ENCODE peak calls at places on chromosomes 4 and X, in four cellular contexts. J, C, D and L are unnamed samples.

GRCh38 chrX:138938003-138938402 is 226.5 kb upstream of the FGF13 start:
- DNase-seq in D (no peak), J (no peak), C (no peak), L (no peak)

GRCh38 chr4:15902741-15903140 is 35.8 kb downstream of the FGFBP1 start:
- DNase-seq in D (no peak), C (no peak), J (no peak), L (no peak)

GRCh38 chr4:93394488-93395185 is 433.9 kb upstream of the ATOH1 start:
- DNase-seq in D (no peak), J (no peak), C (no peak), L (no peak)

GRCh38 chr4:148204892-148205291 is 237.3 kb downstream of the NR3C2 start:
- DNase-seq in C (no peak), J (no peak), D (no peak), L (no peak)

GRCh38 chrX:8748855-8749254 is 16.9 kb upstream of the ANOS1 start:
- DNase-seq in C (peak), D (no peak), J (peak), L (no peak)

GRCh38 chrX:119512145-119512800 is 44.0 kb downstream of the SLC25A5 start:
- DNase-seq in D (peak), J (peak), C (peak), L (peak)

GRCh38 chr4:47391256-47391655 is 72.2 kb downstream of the COMMD8 start:
- DNase-seq in D (no peak), J (no peak), C (no peak), L (no peak)

GRCh38 chr4:36399762-36400353 is 118.4 kb downstream of the DTHD1 start:
- DNase-seq in D (no peak), C (no peak), J (peak), L (no peak)

GRCh38 chrX:9928083-9928482 is 39.1 kb upstream of the CLDN34 start:
- DNase-seq in D (no peak), J (peak), C (no peak), L (peak)

GRCh38 chrX:40877869-40878268 is 142.5 kb upstream of the MED14 start:
- DNase-seq in J (peak), C (no peak), D (no peak), L (no peak)

GRCh38 chr4:182925298-182925738 is 8.1 kb upstream of the DCTD start:
- DNase-seq in D (peak), C (peak), J (peak), L (peak)

GRCh38 chr4:5054532-5054931 is 3.3 kb downstream of the STK32B start:
- DNase-seq in C (no peak), D (no peak), J (no peak), L (no peak)

GRCh38 chrX:78388663-78389062 is 61.3 kb upstream of the CYSLTR1 start:
- DNase-seq in J (no peak), D (no peak), C (no peak), L (no peak)

GRCh38 chr4:71882113-71882512 is 98.2 kb upstream of the GC start:
- DNase-seq in J (no peak), C (no peak), D (no peak), L (no peak)

GRCh38 chr4:148443550-148444295 is 1.5 kb upstream of the NR3C2 start:
- DNase-seq in D (peak), J (peak), C (peak), L (peak)

GRCh38 chrX:40278340-40279090 is 180.8 kb upstream of the BCOR start:
- DNase-seq in C (no peak), D (no peak), J (peak), L (no peak)

GRCh38 chrX:14873676-14874049 is 442 bp downstream of the MOSPD2 start:
- DNase-seq in C (no peak), J (no peak), D (no peak), L (no peak)

GRCh38 chr4:20916106-20916505 is 215.8 kb downstream of the PACRGL start:
- DNase-seq in D (no peak), C (no peak), J (no peak), L (no peak)

GRCh38 chrX:132382068-132382467 is 106.8 kb downstream of the MBNL3 start:
- DNase-seq in C (no peak), D (no peak), J (no peak), L (no peak)

GRCh38 chr4:40621592-40622512 is 7.8 kb downstream of the RBM47 start:
- DNase-seq in C (peak), D (no peak), J (no peak), L (no peak)

GRCh38 chrX:100704581-100705203 is 27.2 kb downstream of the SYTL4 start:
- DNase-seq in J (no peak), D (no peak), C (no peak), L (no peak)

GRCh38 chr4:170465434-170465833 is 375.7 kb upstream of the AADAT start:
- DNase-seq in D (no peak), J (peak), C (no peak), L (peak)

GRCh38 chr4:38011484-38012162 is 51.4 kb downstream of the PTTG2 start:
- DNase-seq in J (no peak), D (no peak), C (no peak), L (no peak)

GRCh38 chr4:98680806-98681205 is 22.4 kb upstream of the TSPAN5 start:
- DNase-seq in D (no peak), C (no peak), J (no peak), L (no peak)

GRCh38 chr4:182547435-182547834 is 304.2 kb downstream of the TENM3 start:
- DNase-seq in J (no peak), D (no peak), C (no peak), L (no peak)

GRCh38 chrX:143580266-143580665 is 55.6 kb downstream of the SLITRK4 start:
- DNase-seq in C (no peak), J (no peak), D (no peak), L (no peak)

GRCh38 chrX:386768-387575 is at the start of gene PPP2R3B:
- DNase-seq in J (no peak), C (peak), D (peak), L (peak)

GRCh38 chrX:141879616-141880015 is 24.1 kb upstream of the MAGEC1 start:
- DNase-seq in D (no peak), C (no peak), J (peak), L (no peak)

GRCh38 chr4:156962551-156962974 is 9.0 kb downstream of the PDGFC start:
- DNase-seq in J (no peak), D (no peak), C (peak), L (no peak)

GRCh38 chr4:8830611-8831200 is 40.9 kb downstream of the HMX1 start:
- DNase-seq in C (no peak), D (no peak), J (no peak), L (peak)

GRCh38 chrX:118975831-118976598 is 1.6 kb downstream of the LONRF3 start:
- DNase-seq in D (no peak), J (peak), C (peak), L (peak)

GRCh38 chr4:6474053-6474568 is 1.7 kb upstream of the PPP2R2C start:
- DNase-seq in J (no peak), D (peak), C (no peak), L (peak)

GRCh38 chrX:119343856-119344255 is 55.3 kb upstream of the SLC25A43 start:
- DNase-seq in D (no peak), J (no peak), C (no peak), L (no peak)

GRCh38 chr4:130359537-130359936 is 1263.6 kb downstream of the C4orf33 start:
- DNase-seq in C (peak), D (no peak), J (peak), L (no peak)

GRCh38 chrX:148929686-148930085 is 429.3 kb downstream of the AFF2 start:
- DNase-seq in J (no peak), D (no peak), C (peak), L (no peak)